ENCODE peak calls at places on chromosome 16, in four cellular contexts. S, M, V and U are unnamed samples.

GRCh38 chr16:70508752-70509151 is 14.6 kb downstream of the COG4 start:
- DNase-seq in S (no peak), M (peak; percentile 45), V (no peak), U (no peak)

GRCh38 chr16:1781758-1782407 is 488 bp downstream of the SPSB3 start:
- DNase-seq in S (no peak), M (peak; percentile 46), V (peak; percentile 30), U (peak; percentile 48)

GRCh38 chr16:56912746-56913703 is 18.9 kb upstream of the HERPUD1 start:
- DNase-seq in S (no peak), M (peak; percentile 73), V (no peak), U (peak; percentile 46)

GRCh38 chr16:2742323-2743006 is 10.0 kb upstream of the SRRM2 start:
- DNase-seq in S (no peak), M (no peak), V (no peak), U (no peak)

GRCh38 chr16:81136331-81137011 is 40.3 kb upstream of the GCSH start:
- DNase-seq in S (no peak), M (no peak), V (no peak), U (no peak)

GRCh38 chr16:83363521-83363920 is 444.3 kb upstream of the HSBP1 start:
- DNase-seq in S (no peak), M (no peak), V (no peak), U (no peak)

GRCh38 chr16:2364638-2365210 is 24.2 kb upstream of the ABCA3 start:
- DNase-seq in S (no peak), M (peak; percentile 31), V (no peak), U (no peak)

GRCh38 chr16:64356267-64356666 is 765.6 kb downstream of the CDH11 start:
- DNase-seq in S (no peak), M (peak; percentile 93), V (no peak), U (no peak)

GRCh38 chr16:22369221-22369811 is 5.1 kb downstream of the CDR2 start:
- DNase-seq in S (no peak), M (peak; percentile 66), V (no peak), U (no peak)

GRCh38 chr16:23496826-23497542 is 13.3 kb downstream of the GGA2 start:
- DNase-seq in S (no peak), M (peak; percentile 29), V (peak; percentile 72), U (no peak)

GRCh38 chr16:19933740-19934139 is 49.1 kb upstream of the GPRC5B start:
- DNase-seq in S (no peak), M (no peak), V (no peak), U (no peak)

GRCh38 chr16:49899991-49900690 is 44.2 kb upstream of the ZNF423 start:
- DNase-seq in S (no peak), M (no peak), V (no peak), U (no peak)

GRCh38 chr16:24853830-24854229 is 8.1 kb downstream of the SLC5A11 start:
- DNase-seq in S (no peak), M (peak; percentile 70), V (no peak), U (no peak)

GRCh38 chr16:84454611-84455010 is 49.8 kb downstream of the MEAK7 start:
- DNase-seq in S (no peak), M (no peak), V (no peak), U (no peak)

GRCh38 chr16:68272501-68273209 is 8.3 kb downstream of the SLC7A6 start:
- DNase-seq in S (no peak), M (no peak), V (peak; percentile 90), U (peak; percentile 49)
- TF ChIP-seq CTCF in S (no peak), M (no peak), V (no peak), U (no peak)

GRCh38 chr16:55033225-55034156 is 102.8 kb downstream of the IRX5 start:
- DNase-seq in S (no peak), M (no peak), V (no peak), U (no peak)
- TF ChIP-seq CTCF in S (no peak), M (no peak), V (no peak), U (no peak)

GRCh38 chr16:4415538-4416199 is 727 bp downstream of the CORO7 start:
- DNase-seq in S (no peak), M (no peak), V (peak; percentile 31), U (peak; percentile 75)
- TF ChIP-seq CTCF in S (no peak), M (no peak), V (no peak), U (no peak)

GRCh38 chr16:89197633-89198416 is 2.5 kb downstream of the SLC22A31 start:
- DNase-seq in S (no peak), M (no peak), V (no peak), U (no peak)
- TF ChIP-seq CTCF in S (no peak), M (no peak), V (no peak), U (no peak)

GRCh38 chr16:28202147-28202746 is 9.5 kb downstream of the XPO6 start:
- DNase-seq in S (no peak), M (no peak), V (no peak), U (peak; percentile 81)
- TF ChIP-seq CTCF in S (no peak), M (peak; percentile 21), V (no peak), U (peak; percentile 50)

DNA sequence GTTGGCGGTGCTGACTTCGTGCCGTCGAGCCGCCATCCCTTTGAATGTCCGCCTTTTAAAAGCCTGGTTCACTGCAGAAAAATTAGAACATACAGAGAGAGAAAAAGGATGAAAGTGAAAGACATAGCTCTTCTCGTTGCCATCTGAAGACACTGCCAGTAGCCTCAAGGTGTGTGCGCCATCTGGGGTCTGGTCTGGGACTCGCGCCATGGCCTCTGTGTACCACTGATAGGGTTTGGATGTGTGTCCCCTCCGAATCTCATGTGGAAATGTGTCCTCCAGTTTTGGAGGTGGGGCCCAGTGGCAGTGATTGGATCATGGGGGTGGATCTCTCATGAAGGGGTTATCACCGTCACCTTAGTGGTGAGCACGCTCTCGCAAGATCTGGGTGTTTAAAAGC is 15.5 kb downstream of the GSE1 start:
- DNase-seq in S (no peak), M (no peak), V (no peak), U (peak; percentile 47)
- TF ChIP-seq CTCF in S (no peak), M (no peak), V (no peak), U (no peak)

GRCh38 chr16:52863000-52863399 is 189.7 kb downstream of the CHD9NB start:
- DNase-seq in S (no peak), M (no peak), V (no peak), U (no peak)

GRCh38 chr16:52861614-52862022 is 191.1 kb downstream of the CHD9NB start:
- DNase-seq in S (no peak), M (peak; percentile 0), V (no peak), U (no peak)
- TF ChIP-seq CTCF in S (no peak), M (no peak), V (no peak), U (no peak)

GRCh38 chr16:30651124-30652004 is 604 bp downstream of the PRR14 start:
- DNase-seq in S (no peak), M (peak; percentile 60), V (peak; percentile 71), U (peak; percentile 87)

GRCh38 chr16:30652005-30652296 is 1.2 kb downstream of the PRR14 start:
- DNase-seq in S (no peak), M (no peak), V (no peak), U (no peak)

GRCh38 chr16:30652718-30653117 is 2.0 kb downstream of the PRR14 start:
- DNase-seq in S (no peak), M (no peak), V (no peak), U (no peak)

GRCh38 chr16:30649725-30650368 is 913 bp upstream of the PRR14 start:
- DNase-seq in S (no peak), M (no peak), V (no peak), U (peak; percentile 65)

DNA sequence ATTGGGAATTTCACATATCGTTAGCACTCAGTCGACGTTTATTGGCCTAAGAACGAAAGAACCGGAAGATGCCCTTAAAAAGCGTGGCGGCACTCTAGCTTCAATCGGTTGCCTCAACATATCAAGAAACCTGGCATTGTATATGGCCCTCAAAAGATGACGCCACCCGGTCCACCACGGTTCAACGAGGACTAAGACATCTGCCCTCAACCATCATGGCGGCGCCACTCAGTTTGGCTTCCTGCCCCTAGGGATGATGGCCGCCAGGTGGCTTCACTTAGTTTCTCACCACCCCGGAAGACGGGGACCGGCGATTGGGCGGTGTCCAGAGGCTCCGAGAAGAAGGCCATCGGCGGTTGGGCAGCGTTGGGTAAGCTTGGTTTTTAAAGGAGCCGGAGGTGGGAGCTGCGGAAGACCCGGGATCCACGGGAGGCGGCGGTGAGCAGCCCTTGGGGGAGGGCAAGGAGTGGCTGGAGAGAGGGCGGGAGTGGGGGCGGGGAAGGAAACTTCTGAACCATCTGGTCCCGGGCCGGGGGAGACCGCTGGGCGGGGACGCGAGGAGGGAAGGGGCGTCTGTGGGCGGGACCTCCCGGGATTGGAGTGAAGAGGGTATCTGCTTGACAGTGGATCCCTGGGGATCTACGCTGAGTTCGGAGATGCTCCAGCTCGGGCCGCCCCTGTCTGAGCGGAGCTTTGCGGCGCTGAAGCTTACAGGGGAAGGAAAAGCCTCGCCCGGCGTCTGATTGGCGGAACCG is at the start of gene PRR14:
- DNase-seq in S (peak; percentile 99), M (peak; percentile 100), V (peak; percentile 100), U (peak; percentile 100)
- TF ChIP-seq CTCF in S (peak; percentile 33), M (no peak), V (peak; percentile 21), U (no peak)

GRCh38 chr16:68019167-68019680 is 3.5 kb upstream of the DPEP2NB start:
- DNase-seq in S (no peak), M (no peak), V (no peak), U (no peak)

GRCh38 chr16:68021490-68021889 is 1.5 kb downstream of the DDX28 start:
- DNase-seq in S (no peak), M (no peak), V (no peak), U (no peak)

GRCh38 chr16:68022278-68022727 is 729 bp downstream of the DDX28 start:
- DNase-seq in S (no peak), M (no peak), V (no peak), U (no peak)

GRCh38 chr16:68022728-68023537 is at the start of the genes DDX28 and DUS2:
- DNase-seq in S (peak; percentile 66), M (peak; percentile 94), V (peak; percentile 87), U (peak; percentile 95)
- TF ChIP-seq CTCF in S (no peak), M (no peak), V (no peak), U (no peak)

DNA sequence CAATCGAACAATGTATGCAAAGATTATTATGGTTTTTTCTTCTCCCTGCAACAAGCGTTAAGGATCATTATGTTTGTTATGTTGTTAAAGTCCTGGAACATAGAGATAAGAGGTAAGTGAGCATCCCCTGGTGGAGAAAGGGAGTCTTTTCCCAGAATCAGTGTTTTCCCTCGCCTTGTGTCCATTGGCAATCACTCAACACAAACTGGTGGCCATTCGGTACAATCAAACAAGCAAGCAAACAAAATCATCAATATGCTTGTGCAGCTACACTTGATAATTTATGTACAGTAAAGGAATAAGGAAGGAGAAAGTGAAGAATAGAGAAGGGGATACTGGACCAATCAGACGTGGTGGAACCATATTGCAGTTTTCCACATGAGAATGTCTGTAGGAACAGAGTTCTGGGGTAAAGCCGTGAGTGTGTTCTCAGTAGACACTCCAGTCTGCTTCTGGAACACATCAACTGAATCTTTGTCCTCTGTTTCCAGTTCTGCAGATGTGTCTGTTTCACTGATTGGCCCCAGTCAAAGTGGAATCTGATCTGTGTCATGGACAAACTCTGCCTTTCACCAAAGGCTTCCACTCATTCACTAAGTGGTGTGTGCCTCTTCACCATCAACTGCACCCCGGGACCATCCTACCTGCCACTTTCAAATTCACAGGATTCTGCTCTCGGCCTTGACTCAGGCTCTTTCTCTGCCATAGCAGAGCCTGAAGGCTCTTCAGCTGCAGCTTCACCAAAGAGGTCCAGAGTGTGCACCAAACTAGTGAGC is 169.5 kb downstream of the AHSP start:
- DNase-seq in S (no peak), M (peak; percentile 81), V (no peak), U (no peak)
- TF ChIP-seq CTCF in S (peak; percentile 8), M (peak; percentile 86), V (peak; percentile 44), U (peak; percentile 47)